ENCODE peak calls at places on chromosomes 7 and 10, in four cellular contexts. K is K562, P is GM12878, U is HepG2. X is an unnamed sample.

GRCh38 chr7:142754681-142755575 is 5.7 kb downstream of the PRSS1 start:
- DNase-seq in K (no peak), P (no peak), U (no peak), X (no peak)

GRCh38 chr10:103231047-103231551 is 14.6 kb upstream of the RPEL1 start:
- DNase-seq in K (no peak), P (no peak), U (peak), X (peak)

GRCh38 chr7:30845426-30846135 is 66.1 kb upstream of the AQP1 start:
- DNase-seq in K (no peak), P (no peak), U (no peak), X (no peak)

GRCh38 chr7:119175916-119176627 is 951.6 kb downstream of the ANKRD7 start:
- DNase-seq in K (peak), P (peak), U (peak), X (peak)

GRCh38 chr7:151058766-151059361 is 525 bp upstream of the SLC4A2 start:
- DNase-seq in K (no peak), P (no peak), U (no peak), X (no peak)

GRCh38 chr7:105975770-105976428 is 12.8 kb downstream of the CDHR3 start:
- DNase-seq in K (no peak), P (no peak), U (no peak), X (no peak)

GRCh38 chr10:34814228-34815173 is 595 bp downstream of the PARD3 start:
- DNase-seq in K (peak), P (no peak), U (peak), X (peak)

GRCh38 chr7:91465595-91466061 is 201.4 kb downstream of the FZD1 start:
- DNase-seq in K (no peak), P (no peak), U (no peak), X (no peak)

GRCh38 chr10:101263146-101263837 is 34.0 kb upstream of the LBX1 start:
- DNase-seq in K (no peak), P (no peak), U (no peak), X (no peak)

GRCh38 chr7:29865526-29865925 is 59.2 kb downstream of the WIPF3 start:
- DNase-seq in K (no peak), P (no peak), U (peak), X (no peak)

GRCh38 chr7:106552645-106553445 is 108.1 kb downstream of the CCDC71L start:
- DNase-seq in K (no peak), P (peak), U (no peak), X (no peak)

GRCh38 chr7:29946428-29947186 is 43.0 kb downstream of the SCRN1 start:
- DNase-seq in K (no peak), P (no peak), U (peak), X (peak)

GRCh38 chr7:130994378-130995115 is 260.5 kb upstream of the KLF14 start:
- DNase-seq in K (no peak), P (no peak), U (no peak), X (peak)

GRCh38 chr7:138350103-138350700 is 109.9 kb upstream of the TRIM24 start:
- DNase-seq in K (no peak), P (no peak), U (no peak), X (no peak)

GRCh38 chr10:86017841-86018734 is 348.5 kb downstream of the GRID1 start:
- DNase-seq in K (no peak), P (peak), U (no peak), X (no peak)

GRCh38 chr10:51687296-51687695 is 12.1 kb downstream of the CSTF2T start:
- DNase-seq in K (no peak), P (no peak), U (no peak), X (no peak)

GRCh38 chr10:51689536-51689935 is 9.9 kb downstream of the CSTF2T start:
- DNase-seq in K (no peak), P (no peak), U (no peak), X (no peak)

GRCh38 chr10:51696251-51696650 is 3.1 kb downstream of the CSTF2T start:
- DNase-seq in K (no peak), P (no peak), U (no peak), X (no peak)

GRCh38 chr10:51694369-51694768 is 5.0 kb downstream of the CSTF2T start:
- DNase-seq in K (no peak), P (no peak), U (no peak), X (no peak)

GRCh38 chr10:51691135-51691534 is 8.3 kb downstream of the CSTF2T start:
- DNase-seq in K (no peak), P (no peak), U (no peak), X (no peak)
- TF ChIP-seq JUNB in K (no peak), P (no peak), U (no peak), X (no peak)

GRCh38 chr7:128881458-128882125 is 18.9 kb downstream of the ATP6V1F start:
- DNase-seq in K (no peak), P (no peak), U (no peak), X (no peak)
- H2AFZ ChIP-seq in K (no peak), P (no peak), U (no peak), X (no peak)

GRCh38 chr7:22093003-22093402 is 147.3 kb upstream of the CDCA7L start:
- DNase-seq in K (no peak), P (no peak), U (no peak), X (no peak)

GRCh38 chr7:22090512-22090911 is 144.8 kb upstream of the CDCA7L start:
- DNase-seq in K (no peak), P (no peak), U (no peak), X (no peak)

GRCh38 chr7:22093936-22094335 is 148.2 kb upstream of the CDCA7L start:
- DNase-seq in K (no peak), P (no peak), U (no peak), X (no peak)

GRCh38 chr7:22090107-22090506 is 144.4 kb upstream of the CDCA7L start:
- DNase-seq in K (no peak), P (no peak), U (no peak), X (no peak)

DNA sequence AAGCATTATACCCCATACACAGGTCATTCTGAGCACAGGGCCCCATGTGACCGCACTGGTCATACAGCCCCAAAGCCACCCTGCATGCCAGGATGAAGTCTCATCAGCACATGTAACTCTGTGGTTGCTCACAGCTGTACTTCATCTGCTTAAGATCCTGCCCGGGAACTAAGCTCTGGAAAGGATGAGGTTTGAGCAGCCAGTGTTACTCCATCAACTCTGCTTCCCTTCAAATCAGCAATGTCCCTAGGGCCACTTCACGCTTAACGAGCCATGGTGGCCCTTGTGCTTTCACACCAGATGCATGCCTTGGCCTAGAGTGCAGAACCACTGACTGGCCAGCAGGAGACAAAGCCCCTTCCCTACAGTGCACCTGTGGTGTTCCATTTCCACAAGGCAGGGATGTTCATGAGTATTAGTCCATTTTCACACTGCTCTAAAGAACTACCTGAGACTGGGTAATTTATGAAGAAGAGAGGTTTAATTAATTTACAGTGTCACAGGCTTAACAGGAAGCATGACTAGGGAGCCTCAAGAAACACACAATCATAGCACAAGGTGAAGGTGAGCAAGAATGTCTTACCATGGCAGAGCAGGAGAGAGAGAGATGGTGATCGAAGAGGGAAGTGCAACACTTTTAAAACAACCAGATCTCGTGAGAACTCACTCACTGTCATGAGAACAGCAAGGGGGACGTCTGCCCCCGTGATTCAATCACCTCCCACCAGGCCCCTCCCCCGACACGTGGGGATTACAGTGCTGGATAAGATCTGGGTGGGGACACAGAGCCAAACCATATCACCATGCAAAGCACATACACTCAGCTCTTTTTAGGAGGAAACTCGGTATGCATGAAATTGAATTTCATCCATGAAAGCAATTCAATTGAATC is 149.0 kb upstream of the CDCA7L start:
- DNase-seq in K (no peak), P (no peak), U (no peak), X (peak)
- TF ChIP-seq JUNB in K (no peak), P (no peak), U (no peak), X (no peak)

DNA sequence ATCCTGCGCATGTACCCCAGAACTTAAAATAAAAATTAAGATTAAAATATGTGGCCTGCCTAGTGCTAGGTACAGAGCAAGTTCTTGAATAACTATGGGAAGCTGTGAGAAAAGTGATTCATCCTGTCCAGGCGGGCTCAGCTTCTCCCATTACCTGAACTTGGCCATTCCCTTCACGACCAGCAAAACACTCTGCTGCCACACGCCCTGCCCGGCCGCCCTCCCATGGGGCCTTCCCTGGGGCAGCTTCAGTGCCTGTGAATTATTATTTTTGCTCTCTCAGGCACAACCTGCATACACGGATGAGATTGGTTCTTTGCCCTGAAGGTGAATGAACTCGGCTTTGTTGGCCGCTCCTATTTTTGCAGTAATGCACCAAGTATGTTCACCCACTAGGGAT is 209.2 kb upstream of the SHH start:
- DNase-seq in K (no peak), P (no peak), U (no peak), X (no peak)
- H2AFZ ChIP-seq in K (no peak), P (no peak), U (no peak), X (no peak)

X was measured in GM23338.